ENCODE peak calls at places on chromosomes 4 and X, in seven cellular contexts. E, J, K, A, Z, T and L are unnamed samples.

GRCh38 chrX:153507484-153508178 is 9.8 kb upstream of the ATP2B3 start:
- DNase-seq in E (peak; percentile 70), J (peak; percentile 93), K (peak; percentile 96), A (peak; percentile 59), Z (peak; percentile 76), T (peak; percentile 58), L (peak; percentile 77)

GRCh38 chr4:139817657-139818452 is 152.2 kb downstream of the MGST2 start:
- DNase-seq in E (no peak), J (no peak), K (no peak), A (no peak), Z (no peak), T (no peak), L (no peak)

GRCh38 chr4:182825786-182826185 is 91.4 kb downstream of the DCTD start:
- DNase-seq in E (no peak), J (peak; percentile 44), K (no peak), A (no peak), Z (no peak), T (no peak), L (no peak)

GRCh38 chr4:152357206-152357605 is 178.7 kb downstream of the FBXW7 start:
- DNase-seq in E (no peak), J (no peak), K (no peak), A (peak; percentile 50), Z (peak; percentile 74), T (peak; percentile 45), L (peak; percentile 89)

GRCh38 chrX:13983734-13984133 is 46.0 kb downstream of the GEMIN8 start:
- DNase-seq in E (peak; percentile 21), J (no peak), K (no peak), A (no peak), Z (no peak), T (no peak), L (no peak)

GRCh38 chrX:155056877-155057792 is 13.8 kb downstream of the CMC4 start:
- DNase-seq in E (peak; percentile 72), J (peak; percentile 80), K (peak; percentile 85), A (peak; percentile 70), Z (peak; percentile 78), T (peak; percentile 70), L (peak; percentile 85)

GRCh38 chr4:13244342-13244905 is 239.7 kb downstream of the RAB28 start:
- DNase-seq in E (no peak), J (no peak), K (no peak), A (no peak), Z (no peak), T (no peak), L (no peak)

GRCh38 chr4:5750052-5750950 is 39.3 kb downstream of the EVC start:
- DNase-seq in E (no peak), J (no peak), K (no peak), A (peak; percentile 93), Z (peak; percentile 88), T (peak; percentile 84), L (peak; percentile 89)

GRCh38 chr4:138461065-138461464 is 218.9 kb upstream of the SLC7A11 start:
- DNase-seq in E (no peak), J (no peak), K (no peak), A (no peak), Z (no peak), T (no peak), L (no peak)

GRCh38 chrX:130682990-130683389 is 220.0 kb downstream of the ENOX2 start:
- DNase-seq in E (no peak), J (no peak), K (no peak), A (peak; percentile 6), Z (peak; percentile 26), T (peak; percentile 59), L (peak; percentile 37)

GRCh38 chr4:40059362-40059761 is 2.7 kb downstream of the N4BP2 start:
- DNase-seq in E (no peak), J (no peak), K (no peak), A (no peak), Z (no peak), T (no peak), L (no peak)

GRCh38 chrX:154655346-154655745 is 2.0 kb upstream of the CTAG2 start:
- DNase-seq in E (no peak), J (peak; percentile 34), K (no peak), A (no peak), Z (no peak), T (no peak), L (no peak)

GRCh38 chr4:45437381-45437780 is 686.5 kb downstream of the GABRG1 start:
- DNase-seq in E (no peak), J (no peak), K (no peak), A (no peak), Z (no peak), T (no peak), L (no peak)

GRCh38 chr4:63764400-63764799 is 644.9 kb downstream of the TECRL start:
- DNase-seq in E (no peak), J (no peak), K (no peak), A (no peak), Z (no peak), T (no peak), L (peak; percentile 1)

GRCh38 chr4:17142232-17142711 is 243.8 kb upstream of the LDB2 start:
- DNase-seq in E (no peak), J (no peak), K (no peak), A (peak; percentile 96), Z (peak; percentile 94), T (peak; percentile 98), L (peak; percentile 92)

GRCh38 chrX:119238557-119238956 is 2.5 kb downstream of the PGRMC1 start:
- DNase-seq in E (no peak), J (no peak), K (no peak), A (no peak), Z (peak; percentile 12), T (peak; percentile 39), L (no peak)

GRCh38 chr4:183082053-183082452 is 17.0 kb upstream of the WWC2 start:
- DNase-seq in E (no peak), J (no peak), K (no peak), A (no peak), Z (no peak), T (no peak), L (no peak)

GRCh38 chr4:8901335-8901734 is 29.7 kb upstream of the HMX1 start:
- DNase-seq in E (no peak), J (no peak), K (peak; percentile 18), A (no peak), Z (no peak), T (no peak), L (no peak)

GRCh38 chrX:25531096-25531495 is 515.3 kb upstream of the ARX start:
- DNase-seq in E (no peak), J (no peak), K (no peak), A (no peak), Z (peak; percentile 64), T (peak; percentile 41), L (peak; percentile 53)

GRCh38 chrX:2497961-2498780 is 2.6 kb downstream of the DHRSX start:
- DNase-seq in E (no peak), J (no peak), K (peak; percentile 41), A (peak; percentile 46), Z (peak; percentile 52), T (peak; percentile 23), L (peak; percentile 42)

GRCh38 chrX:2492536-2493218 is 8.1 kb downstream of the DHRSX start:
- DNase-seq in E (no peak), J (no peak), K (peak; percentile 67), A (no peak), Z (no peak), T (no peak), L (no peak)

GRCh38 chrX:2499507-2499906 is 1.3 kb downstream of the DHRSX start:
- DNase-seq in E (no peak), J (no peak), K (peak; percentile 41), A (no peak), Z (no peak), T (no peak), L (no peak)

GRCh38 chrX:2498781-2499302 is 1.9 kb downstream of the DHRSX start:
- DNase-seq in E (no peak), J (no peak), K (peak; percentile 58), A (peak; percentile 34), Z (peak; percentile 44), T (peak; percentile 18), L (peak; percentile 38)

DNA sequence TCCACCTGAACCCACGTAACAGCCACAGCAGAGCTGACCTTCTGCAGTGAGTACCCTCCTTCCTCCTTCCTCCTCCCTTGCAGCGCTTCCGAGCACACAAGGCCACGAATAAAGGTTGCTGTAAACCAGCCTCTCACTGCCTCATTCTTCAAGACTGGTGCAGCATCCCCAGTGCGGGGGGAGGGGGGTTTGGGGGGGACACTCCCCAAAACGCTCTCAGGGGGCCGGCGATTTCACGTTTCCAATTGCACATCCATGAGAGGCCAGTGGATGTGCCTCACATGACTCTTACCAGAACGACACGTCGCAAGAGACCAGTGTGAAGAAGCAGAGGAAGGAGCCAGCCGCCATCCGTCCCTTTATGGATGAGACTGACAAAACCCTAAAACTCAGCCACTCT is 5.2 kb downstream of the DHRSX start:
- DNase-seq in E (no peak), J (no peak), K (peak; percentile 73), A (no peak), Z (no peak), T (no peak), L (no peak)
- H3K4me3 ChIP-seq in E (no peak overlapping the region), J (no peak overlapping the region), K (no peak overlapping the region), A (no peak overlapping the region), Z (no peak overlapping the region), T (no peak overlapping the region), L (no peak overlapping the region)

DNA sequence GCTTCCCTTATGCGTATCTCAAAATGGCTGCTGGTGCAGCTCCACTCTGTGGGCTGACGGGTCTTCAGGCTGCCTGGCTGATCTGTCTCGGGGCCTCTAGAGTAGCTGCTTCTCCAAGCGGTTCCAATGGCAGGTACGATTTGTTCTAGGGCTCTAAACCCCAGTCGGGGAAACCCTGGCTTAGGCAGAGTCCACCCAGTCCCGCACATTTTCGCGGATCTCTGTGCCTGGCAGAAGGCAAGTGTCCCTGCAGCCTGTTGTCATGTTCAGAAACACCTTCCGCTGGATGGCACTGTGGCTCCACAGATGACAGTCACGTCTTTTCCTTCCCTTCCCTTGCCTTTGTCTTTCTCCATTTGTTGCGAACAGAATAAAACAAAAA is 54.4 kb downstream of the NBDY start:
- DNase-seq in E (no peak), J (peak; percentile 87), K (peak; percentile 91), A (no peak), Z (no peak), T (peak; percentile 65), L (no peak)
- TF ChIP-seq CTCF in E (no peak), J (peak; percentile 35), K (no peak), A (no peak), Z (no peak), T (peak; percentile 51), L (no peak)

GRCh38 chr4:56321246-56321645 is 66.0 kb downstream of the AASDH start:
- DNase-seq in E (no peak), J (no peak), K (no peak), A (no peak), Z (peak; percentile 21), T (peak; percentile 22), L (peak; percentile 15)
- H3K4me3 ChIP-seq in E (no peak overlapping the region), J (no peak overlapping the region), K (no peak overlapping the region), A (no peak overlapping the region), Z (no peak overlapping the region), T (no peak overlapping the region), L (no peak overlapping the region)

DNA sequence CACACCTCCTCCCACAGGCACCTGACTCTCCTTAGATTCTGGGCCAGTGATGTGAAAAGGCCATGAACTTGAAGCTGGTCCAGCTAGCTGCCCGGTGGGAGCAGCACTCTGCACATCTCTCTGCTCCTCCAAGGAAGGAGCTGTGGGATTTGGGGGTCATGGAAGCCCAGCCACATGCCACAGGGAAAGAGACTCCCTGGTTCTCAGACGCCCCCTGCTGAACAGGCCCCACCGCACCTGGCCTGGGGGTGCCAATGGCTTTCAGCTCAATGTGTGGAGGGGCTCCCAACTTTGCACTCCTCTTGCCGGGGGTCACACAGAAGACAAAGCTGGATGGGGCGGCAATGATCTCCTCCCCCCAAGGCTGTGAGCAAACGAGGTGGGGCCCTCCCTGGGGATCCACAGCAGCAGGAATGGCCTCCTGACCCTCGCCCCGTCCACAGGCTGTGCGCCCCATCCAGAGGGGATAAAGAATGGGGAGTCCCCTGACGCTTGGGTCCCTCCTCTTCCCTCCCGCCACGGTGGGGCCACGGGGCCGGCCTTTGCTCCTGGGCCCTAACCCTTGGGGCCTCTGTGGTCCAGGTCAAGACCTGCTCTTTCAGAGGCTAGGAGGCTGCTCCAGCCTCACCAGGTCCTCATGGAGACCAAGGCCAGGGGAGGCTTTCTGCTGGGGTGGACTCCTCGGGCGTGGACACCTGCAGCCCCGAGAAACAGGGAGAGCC is 51.3 kb downstream of the GAK start:
- DNase-seq in E (no peak), J (peak; percentile 60), K (no peak), A (no peak), Z (no peak), T (no peak), L (no peak)
- TF ChIP-seq CTCF in E (no peak), J (no peak), K (no peak), A (no peak), Z (no peak), T (no peak), L (no peak)